ENCODE peak calls at places on chromosomes 16 and 17, in five cellular contexts. H is H9, U is GM23338, Q is mammary epithelial cell, L is thyroid gland. G is an unnamed sample. For H3K4me1, the result is how much of the 10 kb centered on the place peaks cover.

GRCh38 chr17:28247671-28248556 is 71.1 kb upstream of the TMEM97 start:
- DNase-seq in Q (no peak), H (peak), L (peak), U (peak), G (no peak)

GRCh38 chr17:29151567-29151966 is 28.6 kb downstream of the MYO18A start:
- DNase-seq in H (peak), Q (peak), L (no peak), U (no peak), G (no peak)

GRCh38 chr16:24347556-24347955 is 91.4 kb downstream of the CACNG3 start:
- DNase-seq in Q (no peak), U (no peak), L (no peak), H (no peak), G (no peak)

GRCh38 chr17:27572665-27573064 is 58.3 kb upstream of the LGALS9 start:
- DNase-seq in H (no peak), L (no peak), Q (no peak), U (no peak), G (no peak)

GRCh38 chr16:14476183-14476582 is 153.9 kb downstream of the PARN start:
- DNase-seq in H (no peak), L (no peak), U (no peak), Q (no peak), G (no peak)

GRCh38 chr16:85678016-85678415 is 10.7 kb downstream of the GINS2 start:
- DNase-seq in U (no peak), L (peak), H (no peak), Q (no peak), G (no peak)

GRCh38 chr17:12866244-12866643 is 76.9 kb downstream of the ARHGAP44 start:
- DNase-seq in U (no peak), Q (no peak), L (no peak), H (no peak), G (no peak)

GRCh38 chr17:54916721-54917120 is 16.1 kb downstream of the TOM1L1 start:
- DNase-seq in L (no peak), U (no peak), Q (no peak), H (no peak), G (no peak)

GRCh38 chr16:50837324-50837723 is 95.4 kb downstream of the CYLD start:
- DNase-seq in H (peak), L (no peak), U (no peak), Q (no peak), G (no peak)

GRCh38 chr17:73309727-73310555 is 1.9 kb downstream of the CDC42EP4 start:
- DNase-seq in Q (no peak), H (no peak), U (peak), L (peak), G (no peak)

GRCh38 chr16:56195151-56195550 is 3.9 kb downstream of the GNAO1 start:
- DNase-seq in Q (no peak), U (no peak), L (peak), H (no peak), G (no peak)

GRCh38 chr16:72554935-72555334 is 383.0 kb upstream of the PMFBP1 start:
- DNase-seq in Q (peak), L (no peak), U (no peak), H (no peak), G (no peak)

GRCh38 chr17:50830994-50831393 is 4.4 kb upstream of the WFIKKN2 start:
- DNase-seq in H (peak), L (no peak), Q (no peak), U (peak), G (no peak)

GRCh38 chr17:68456529-68457167 is 648 bp downstream of the WIPI1 start:
- DNase-seq in H (peak), U (peak), L (peak), Q (peak), G (peak)

GRCh38 chr17:62178579-62178978 is 113.5 kb upstream of the MED13 start:
- DNase-seq in U (no peak), Q (peak), H (no peak), L (no peak), G (no peak)

GRCh38 chr16:8588703-8589292 is 1.5 kb downstream of the TMEM114 start:
- DNase-seq in L (no peak), Q (no peak), H (peak), U (peak), G (no peak)

GRCh38 chr17:56593741-56594527 is 435 bp downstream of the NOG start:
- DNase-seq in L (peak), U (peak), Q (peak), H (peak), G (peak)

GRCh38 chr16:24288516-24288915 is 32.4 kb downstream of the CACNG3 start:
- DNase-seq in H (no peak), L (no peak), U (no peak), Q (no peak), G (no peak)

GRCh38 chr16:31400191-31400590 is 7.1 kb downstream of the ITGAD start:
- DNase-seq in L (no peak), H (no peak), Q (no peak), U (no peak), G (no peak)

GRCh38 chr17:32519769-32520701 is 33.2 kb downstream of the CDK5R1 start:
- DNase-seq in U (peak), L (no peak), Q (no peak), H (peak), G (no peak)

GRCh38 chr16:4264546-4264945 is 8.3 kb downstream of the TFAP4 start:
- DNase-seq in Q (no peak), L (no peak), U (no peak), H (peak), G (no peak)

GRCh38 chr16:84367750-84368320 is 503 bp upstream of the ATP2C2 start:
- DNase-seq in U (peak), Q (peak), L (peak), H (no peak), G (peak)

GRCh38 chr16:31874354-31875111 is 926 bp downstream of the ZNF267 start:
- DNase-seq in Q (peak), H (no peak), U (no peak), L (no peak), G (no peak)

GRCh38 chr16:66266436-66267286 is 99.8 kb upstream of the CDH5 start:
- DNase-seq in Q (no peak), H (peak), L (no peak), U (peak), G (peak)

GRCh38 chr16:27920391-27920891 is 143.1 kb downstream of the GSG1L start:
- DNase-seq in Q (peak), L (no peak), U (peak), H (peak), G (no peak)

GRCh38 chr16:29644973-29645698 is 17.9 kb upstream of the SPN start:
- DNase-seq in U (no peak), H (no peak), Q (no peak), L (no peak), G (no peak)

GRCh38 chr17:80673152-80673920 is 128.7 kb downstream of the RPTOR start:
- DNase-seq in H (no peak), L (no peak), Q (no peak), U (no peak), G (no peak)

GRCh38 chr17:69809331-69809730 is 265.7 kb upstream of the KCNJ16 start:
- DNase-seq in L (no peak), Q (peak), H (no peak), U (no peak), G (no peak)

GRCh38 chr17:34171245-34171818 is 83.8 kb upstream of the CCL2 start:
- DNase-seq in U (peak), Q (peak), L (peak), H (peak), G (peak)

GRCh38 chr16:69831212-69832123 is 69.3 kb downstream of the WWP2 start:
- DNase-seq in U (no peak), L (no peak), Q (no peak), H (no peak), G (no peak)

GRCh38 chr17:7475764-7476422 is 3.5 kb downstream of the ZBTB4 start:
- DNase-seq in L (peak), U (no peak), H (no peak), Q (no peak), G (no peak)

GRCh38 chr17:45428050-45428953 is 4.4 kb downstream of the ARHGAP27 start:
- DNase-seq in U (peak), L (peak), Q (peak), H (peak), G (peak)

GRCh38 chr16:51151951-51152663 is 1.0 kb upstream of the SALL1 start:
- DNase-seq in L (peak), U (peak), Q (no peak), H (peak), G (no peak)

GRCh38 chr16:56164636-56165035 is 26.7 kb upstream of the GNAO1 start:
- DNase-seq in U (no peak), H (no peak), Q (no peak), L (no peak), G (no peak)

GRCh38 chr17:52158450-52159042 is at the start of gene CA10:
- DNase-seq in U (peak), L (no peak), Q (no peak), H (peak), G (no peak)

GRCh38 chr17:33603794-33604193 is 310.7 kb upstream of the ASIC2 start:
- DNase-seq in U (no peak), Q (no peak), H (no peak), L (no peak), G (no peak)

DNA sequence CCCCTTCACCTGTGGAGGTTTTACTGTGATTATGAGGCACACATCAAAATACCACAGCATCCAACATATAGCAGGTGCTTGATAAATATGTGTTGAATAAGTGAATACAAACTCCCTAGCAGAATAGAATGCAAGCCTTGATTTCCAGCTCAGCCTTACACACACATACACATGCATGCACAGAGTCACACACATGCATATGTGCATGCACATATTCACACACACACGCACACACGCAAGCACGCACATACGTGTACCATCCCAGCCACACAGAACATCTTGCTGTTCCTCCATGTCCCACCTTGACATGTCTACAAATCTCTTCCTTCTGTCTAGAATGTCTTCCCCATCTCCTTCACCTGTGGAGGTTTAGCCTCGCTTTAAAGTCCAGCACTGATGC is 160.1 kb downstream of the GRIN2A start:
- DNase-seq in U (no peak), L (no peak), Q (no peak), H (no peak), G (no peak)
- H3K4me1 ChIP-seq in U (under half), L (under half), Q (under half), H (under half), G (under half)

GRCh38 chr17:39626171-39626670 is 531 bp upstream of the PPP1R1B start:
- DNase-seq in L (no peak), Q (no peak), H (no peak), U (no peak), G (no peak)

GRCh38 chr17:39622380-39623006 is 4.3 kb upstream of the PPP1R1B start:
- DNase-seq in Q (no peak), L (no peak), H (peak), U (peak), G (no peak)

GRCh38 chr17:39625198-39625769 is 1.5 kb upstream of the PPP1R1B start:
- DNase-seq in U (no peak), H (no peak), L (no peak), Q (no peak), G (no peak)

GRCh38 chr17:39623356-39623950 is 3.3 kb upstream of the PPP1R1B start:
- DNase-seq in U (peak), L (peak), H (peak), Q (peak), G (peak)

GRCh38 chr17:39624313-39624712 is 2.4 kb upstream of the PPP1R1B start:
- DNase-seq in H (no peak), L (no peak), Q (no peak), U (no peak), G (no peak)
- TF ChIP-seq CTCF in H (no peak), L (no peak), Q (no peak), U (no peak), G (no peak)

DNA sequence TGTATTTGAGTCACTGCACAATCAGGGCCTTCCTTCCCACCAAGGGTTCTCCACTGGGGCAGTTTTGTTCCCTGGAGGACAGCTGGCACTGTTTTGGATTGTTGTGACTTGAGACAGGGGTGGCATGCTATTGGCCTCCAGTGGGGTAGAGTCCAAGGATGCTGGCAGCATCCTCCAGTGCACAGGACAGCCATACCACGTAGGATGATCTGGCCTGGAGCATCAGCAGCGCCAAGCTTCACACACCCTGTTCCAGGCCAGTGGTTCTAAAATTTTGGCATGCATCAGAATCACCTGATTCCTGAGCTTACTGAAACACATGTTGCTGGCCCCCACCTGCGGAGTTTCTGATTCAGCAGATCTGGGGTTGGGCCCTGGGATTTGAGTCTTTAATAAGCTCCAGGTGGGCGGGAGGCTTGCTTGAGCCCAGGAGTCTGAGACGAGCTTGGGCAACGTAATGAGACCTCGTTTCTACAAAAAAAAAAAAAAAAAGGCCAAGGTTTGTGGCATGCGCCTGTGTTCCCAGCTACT is 83.2 kb downstream of the MGAT5B start:
- DNase-seq in H (no peak), Q (no peak), U (no peak), L (peak), G (no peak)
- H3K4me1 ChIP-seq in H (under half), Q (under half), U (under half), L (under half), G (under half)

GRCh38 chr17:82105882-82106696 is 8.1 kb upstream of the FASN start:
- DNase-seq in U (peak), Q (peak), H (peak), L (peak), G (peak)
- TF ChIP-seq CTCF in U (peak), Q (peak), H (peak), L (no peak), G (peak)

G was measured in upper lobe of right lung.